ENCODE peak calls at places on chromosomes 4 and X, in seven cellular contexts. One of them, this sample, is unnamed.
A peak's percentile ranks its signal among the peaks of the same experiment; 100 is the strongest.

GRCh38 chr4:40998680-40999358 is 215.5 kb downstream of the APBB2 start:
- DNase-seq in IMR-90: peak; percentile 20
- DNase-seq in A549: peak; percentile 57
- DNase-seq in choroid plexus epithelial cell: peak; percentile 91
- DNase-seq in body of pancreas: no peak
- DNase-seq in AG09309: peak; percentile 53
- DNase-seq in cardiac fibroblast: peak; percentile 94
- DNase-seq in this sample: peak; percentile 34

GRCh38 chrX:20418379-20418778 is 151.7 kb upstream of the RPS6KA3 start:
- DNase-seq in IMR-90: no peak
- DNase-seq in A549: no peak
- DNase-seq in choroid plexus epithelial cell: no peak
- DNase-seq in body of pancreas: no peak
- DNase-seq in AG09309: no peak
- DNase-seq in cardiac fibroblast: no peak
- DNase-seq in this sample: no peak

GRCh38 chrX:123731987-123732678 is 719 bp downstream of the THOC2 start:
- DNase-seq in IMR-90: peak; percentile 10
- DNase-seq in A549: peak; percentile 27
- DNase-seq in choroid plexus epithelial cell: peak; percentile 14
- DNase-seq in body of pancreas: peak; percentile 12
- DNase-seq in AG09309: no peak
- DNase-seq in cardiac fibroblast: no peak
- DNase-seq in this sample: peak; percentile 17

GRCh38 chr4:116180056-116180690 is 905.2 kb downstream of the TRAM1L1 start:
- DNase-seq in IMR-90: no peak
- DNase-seq in A549: peak; percentile 0
- DNase-seq in choroid plexus epithelial cell: peak; percentile 15
- DNase-seq in body of pancreas: no peak
- DNase-seq in AG09309: no peak
- DNase-seq in cardiac fibroblast: peak; percentile 3
- DNase-seq in this sample: peak; percentile 0

GRCh38 chrX:30533261-30533660 is 44.3 kb downstream of the TASL start:
- DNase-seq in IMR-90: peak; percentile 32
- DNase-seq in A549: no peak
- DNase-seq in choroid plexus epithelial cell: peak; percentile 70
- DNase-seq in body of pancreas: no peak
- DNase-seq in AG09309: no peak
- DNase-seq in cardiac fibroblast: peak; percentile 48
- DNase-seq in this sample: no peak

GRCh38 chr4:82639947-82640346 is 78.2 kb upstream of the TMEM150C start:
- DNase-seq in IMR-90: no peak
- DNase-seq in A549: no peak
- DNase-seq in choroid plexus epithelial cell: no peak
- DNase-seq in body of pancreas: no peak
- DNase-seq in AG09309: no peak
- DNase-seq in cardiac fibroblast: no peak
- DNase-seq in this sample: no peak

GRCh38 chr4:19659131-19659530 is 592.6 kb upstream of the SLIT2 start:
- DNase-seq in IMR-90: no peak
- DNase-seq in A549: no peak
- DNase-seq in choroid plexus epithelial cell: no peak
- DNase-seq in body of pancreas: no peak
- DNase-seq in AG09309: no peak
- DNase-seq in cardiac fibroblast: no peak
- DNase-seq in this sample: no peak

GRCh38 chr4:43496602-43497001 is 604.1 kb downstream of the GRXCR1 start:
- DNase-seq in IMR-90: no peak
- DNase-seq in A549: no peak
- DNase-seq in choroid plexus epithelial cell: no peak
- DNase-seq in body of pancreas: no peak
- DNase-seq in AG09309: no peak
- DNase-seq in cardiac fibroblast: no peak
- DNase-seq in this sample: no peak

GRCh38 chr4:24794916-24795665 is at the start of gene SOD3:
- DNase-seq in IMR-90: peak; percentile 86
- DNase-seq in A549: no peak
- DNase-seq in choroid plexus epithelial cell: peak; percentile 92
- DNase-seq in body of pancreas: peak; percentile 89
- DNase-seq in AG09309: peak; percentile 83
- DNase-seq in cardiac fibroblast: peak; percentile 86
- DNase-seq in this sample: peak; percentile 82

GRCh38 chr4:7828011-7828720 is 111.5 kb downstream of the AFAP1 start:
- DNase-seq in IMR-90: peak; percentile 100
- DNase-seq in A549: no peak
- DNase-seq in choroid plexus epithelial cell: peak; percentile 100
- DNase-seq in body of pancreas: peak; percentile 36
- DNase-seq in AG09309: peak; percentile 99
- DNase-seq in cardiac fibroblast: peak; percentile 99
- DNase-seq in this sample: peak; percentile 100

GRCh38 chr4:35934370-35934981 is 309.8 kb downstream of the ARAP2 start:
- DNase-seq in IMR-90: peak; percentile 1
- DNase-seq in A549: no peak
- DNase-seq in choroid plexus epithelial cell: peak; percentile 35
- DNase-seq in body of pancreas: no peak
- DNase-seq in AG09309: no peak
- DNase-seq in cardiac fibroblast: peak; percentile 48
- DNase-seq in this sample: peak; percentile 33

GRCh38 chr4:76987153-76987562 is 37.6 kb downstream of the SEPTIN11 start:
- DNase-seq in IMR-90: peak; percentile 99
- DNase-seq in A549: no peak
- DNase-seq in choroid plexus epithelial cell: peak; percentile 98
- DNase-seq in body of pancreas: peak; percentile 56
- DNase-seq in AG09309: peak; percentile 97
- DNase-seq in cardiac fibroblast: peak; percentile 99
- DNase-seq in this sample: peak; percentile 99

GRCh38 chr4:74444891-74445642 is at the start of gene AREG:
- DNase-seq in IMR-90: peak; percentile 41
- DNase-seq in A549: peak; percentile 60
- DNase-seq in choroid plexus epithelial cell: peak; percentile 96
- DNase-seq in body of pancreas: peak; percentile 82
- DNase-seq in AG09309: no peak
- DNase-seq in cardiac fibroblast: peak; percentile 75
- DNase-seq in this sample: peak; percentile 88

GRCh38 chr4:95362906-95363578 is 185.7 kb downstream of the UNC5C start:
- DNase-seq in IMR-90: peak; percentile 0
- DNase-seq in A549: no peak
- DNase-seq in choroid plexus epithelial cell: peak; percentile 43
- DNase-seq in body of pancreas: peak; percentile 7
- DNase-seq in AG09309: no peak
- DNase-seq in cardiac fibroblast: peak; percentile 37
- DNase-seq in this sample: peak; percentile 30

GRCh38 chrX:56268888-56269287 is 36.7 kb downstream of the KLF8 start:
- DNase-seq in IMR-90: no peak
- DNase-seq in A549: no peak
- DNase-seq in choroid plexus epithelial cell: no peak
- DNase-seq in body of pancreas: no peak
- DNase-seq in AG09309: no peak
- DNase-seq in cardiac fibroblast: peak; percentile 0
- DNase-seq in this sample: no peak

GRCh38 chr4:27366424-27366823 is 505.8 kb downstream of the STIM2 start:
- DNase-seq in IMR-90: no peak
- DNase-seq in A549: no peak
- DNase-seq in choroid plexus epithelial cell: peak; percentile 12
- DNase-seq in body of pancreas: no peak
- DNase-seq in AG09309: peak; percentile 84
- DNase-seq in cardiac fibroblast: peak; percentile 61
- DNase-seq in this sample: peak; percentile 96

GRCh38 chr4:14446311-14446710 is 556.0 kb upstream of the CPEB2 start:
- DNase-seq in IMR-90: peak; percentile 1
- DNase-seq in A549: no peak
- DNase-seq in choroid plexus epithelial cell: peak; percentile 68
- DNase-seq in body of pancreas: no peak
- DNase-seq in AG09309: no peak
- DNase-seq in cardiac fibroblast: peak; percentile 52
- DNase-seq in this sample: peak; percentile 24

DNA sequence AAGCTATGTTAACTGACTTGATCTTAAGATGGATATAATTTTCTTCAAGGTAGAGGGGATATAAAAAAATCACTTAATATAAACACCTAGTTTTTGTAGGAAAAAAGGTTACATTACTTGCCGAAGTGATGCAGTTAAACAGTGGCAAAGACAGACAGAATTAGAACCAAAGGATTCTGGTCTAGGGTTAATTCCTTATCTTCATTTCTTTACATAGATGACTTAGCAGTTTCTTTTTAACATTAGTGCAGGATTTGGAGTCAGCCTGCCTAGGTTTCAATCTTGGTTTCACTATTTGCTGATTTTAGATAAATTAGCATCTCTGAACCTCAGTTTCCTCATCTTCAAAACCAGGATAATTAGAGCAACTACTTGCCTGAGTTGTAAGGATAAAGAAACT is 14.3 kb downstream of the ZAR1 start:
- DNase-seq in IMR-90: no peak
- DNase-seq in A549: no peak
- DNase-seq in choroid plexus epithelial cell: no peak
- DNase-seq in body of pancreas: no peak
- DNase-seq in AG09309: no peak
- DNase-seq in cardiac fibroblast: no peak
- DNase-seq in this sample: no peak
- H3K4me3 ChIP-seq in IMR-90: no peak overlapping the region
- H3K4me3 ChIP-seq in A549: no peak overlapping the region
- H3K4me3 ChIP-seq in choroid plexus epithelial cell: no peak overlapping the region
- H3K4me3 ChIP-seq in body of pancreas: no peak overlapping the region
- H3K4me3 ChIP-seq in AG09309: no peak overlapping the region
- H3K4me3 ChIP-seq in cardiac fibroblast: no peak overlapping the region
- H3K4me3 ChIP-seq in this sample: no peak overlapping the region

GRCh38 chr4:65893311-65893710 is 223.0 kb upstream of the EPHA5 start:
- DNase-seq in IMR-90: no peak
- DNase-seq in A549: no peak
- DNase-seq in choroid plexus epithelial cell: no peak
- DNase-seq in body of pancreas: no peak
- DNase-seq in AG09309: no peak
- DNase-seq in cardiac fibroblast: no peak
- DNase-seq in this sample: no peak

GRCh38 chr4:65893957-65894755 is 223.9 kb upstream of the EPHA5 start:
- DNase-seq in IMR-90: no peak
- DNase-seq in A549: no peak
- DNase-seq in choroid plexus epithelial cell: peak; percentile 32
- DNase-seq in body of pancreas: no peak
- DNase-seq in AG09309: no peak
- DNase-seq in cardiac fibroblast: peak; percentile 31
- DNase-seq in this sample: no peak
- H3K4me3 ChIP-seq in IMR-90: no peak overlapping the region
- H3K4me3 ChIP-seq in A549: no peak overlapping the region
- H3K4me3 ChIP-seq in choroid plexus epithelial cell: no peak overlapping the region
- H3K4me3 ChIP-seq in body of pancreas: no peak overlapping the region
- H3K4me3 ChIP-seq in AG09309: no peak overlapping the region
- H3K4me3 ChIP-seq in cardiac fibroblast: no peak overlapping the region
- H3K4me3 ChIP-seq in this sample: no peak overlapping the region

GRCh38 chr4:25842229-25842840 is 20.5 kb downstream of the SEL1L3 start:
- DNase-seq in IMR-90: no peak
- DNase-seq in A549: no peak
- DNase-seq in choroid plexus epithelial cell: no peak
- DNase-seq in body of pancreas: no peak
- DNase-seq in AG09309: no peak
- DNase-seq in cardiac fibroblast: no peak
- DNase-seq in this sample: no peak

GRCh38 chr4:25847329-25847728 is 15.5 kb downstream of the SEL1L3 start:
- DNase-seq in IMR-90: peak; percentile 57
- DNase-seq in A549: no peak
- DNase-seq in choroid plexus epithelial cell: peak; percentile 66
- DNase-seq in body of pancreas: no peak
- DNase-seq in AG09309: no peak
- DNase-seq in cardiac fibroblast: peak; percentile 20
- DNase-seq in this sample: no peak

GRCh38 chr4:25844957-25845712 is 17.7 kb downstream of the SEL1L3 start:
- DNase-seq in IMR-90: no peak
- DNase-seq in A549: no peak
- DNase-seq in choroid plexus epithelial cell: no peak
- DNase-seq in body of pancreas: no peak
- DNase-seq in AG09309: no peak
- DNase-seq in cardiac fibroblast: no peak
- DNase-seq in this sample: no peak

GRCh38 chr4:25845841-25846653 is 16.7 kb downstream of the SEL1L3 start:
- DNase-seq in IMR-90: no peak
- DNase-seq in A549: no peak
- DNase-seq in choroid plexus epithelial cell: no peak
- DNase-seq in body of pancreas: no peak
- DNase-seq in AG09309: no peak
- DNase-seq in cardiac fibroblast: no peak
- DNase-seq in this sample: no peak

GRCh38 chr4:25843340-25844097 is 19.3 kb downstream of the SEL1L3 start:
- DNase-seq in IMR-90: no peak
- DNase-seq in A549: no peak
- DNase-seq in choroid plexus epithelial cell: no peak
- DNase-seq in body of pancreas: peak; percentile 60
- DNase-seq in AG09309: no peak
- DNase-seq in cardiac fibroblast: peak; percentile 24
- DNase-seq in this sample: no peak
- H3K4me3 ChIP-seq in IMR-90: no peak overlapping the region
- H3K4me3 ChIP-seq in A549: no peak overlapping the region
- H3K4me3 ChIP-seq in choroid plexus epithelial cell: no peak overlapping the region
- H3K4me3 ChIP-seq in body of pancreas: no peak overlapping the region
- H3K4me3 ChIP-seq in AG09309: no peak overlapping the region
- H3K4me3 ChIP-seq in cardiac fibroblast: no peak overlapping the region
- H3K4me3 ChIP-seq in this sample: no peak overlapping the region

GRCh38 chrX:87517571-87518141 is at the start of gene KLHL4:
- DNase-seq in IMR-90: peak; percentile 74
- DNase-seq in A549: no peak
- DNase-seq in choroid plexus epithelial cell: peak; percentile 97
- DNase-seq in body of pancreas: no peak
- DNase-seq in AG09309: no peak
- DNase-seq in cardiac fibroblast: peak; percentile 87
- DNase-seq in this sample: peak; percentile 97
- H3K4me3 ChIP-seq in IMR-90: peak within 1 kb of the TSS; percentile 28
- H3K4me3 ChIP-seq in A549: peak within 1 kb of the TSS; percentile 53
- H3K4me3 ChIP-seq in choroid plexus epithelial cell: peak within 1 kb of the TSS; percentile 67
- H3K4me3 ChIP-seq in body of pancreas: no peak within 1 kb of the TSS
- H3K4me3 ChIP-seq in AG09309: no peak within 1 kb of the TSS
- H3K4me3 ChIP-seq in cardiac fibroblast: peak within 1 kb of the TSS; percentile 48
- H3K4me3 ChIP-seq in this sample: peak within 1 kb of the TSS; percentile 72

DNA sequence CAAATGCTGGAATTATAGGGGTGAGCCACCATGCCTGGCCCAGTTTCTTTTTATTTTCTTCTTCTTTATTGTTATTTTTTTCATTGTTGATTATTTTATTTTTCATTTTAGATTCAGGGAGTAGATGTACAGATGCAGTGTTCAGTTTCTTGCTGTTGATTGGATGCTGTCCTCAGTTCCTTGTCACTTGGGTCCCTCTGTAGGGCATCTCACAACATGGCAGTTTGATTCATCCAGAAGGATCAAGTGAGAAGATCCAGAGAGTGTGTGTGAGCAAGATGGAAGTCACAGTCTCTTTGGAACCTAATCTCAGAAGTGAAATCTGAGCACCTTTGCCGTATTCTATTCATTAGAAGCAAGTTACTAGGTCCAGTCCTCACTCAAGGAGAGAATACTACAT is 20.9 kb downstream of the HMGB3 start:
- DNase-seq in IMR-90: peak; percentile 2
- DNase-seq in A549: no peak
- DNase-seq in choroid plexus epithelial cell: no peak
- DNase-seq in body of pancreas: no peak
- DNase-seq in AG09309: no peak
- DNase-seq in cardiac fibroblast: peak; percentile 14
- DNase-seq in this sample: no peak
- H3K4me3 ChIP-seq in IMR-90: no peak overlapping the region
- H3K4me3 ChIP-seq in A549: no peak overlapping the region
- H3K4me3 ChIP-seq in choroid plexus epithelial cell: no peak overlapping the region
- H3K4me3 ChIP-seq in body of pancreas: no peak overlapping the region
- H3K4me3 ChIP-seq in AG09309: no peak overlapping the region
- H3K4me3 ChIP-seq in cardiac fibroblast: no peak overlapping the region
- H3K4me3 ChIP-seq in this sample: no peak overlapping the region